ENCODE peak calls at places on chromosomes 16 and 17, in seven cellular contexts. One of them, this sample, is unnamed.
A peak's percentile ranks its signal among the peaks of the same experiment; 100 is the strongest.

GRCh38 chr16:87486282-87486681 is 6.5 kb downstream of the ZCCHC14 start:
- DNase-seq in IMR-90: no peak
- DNase-seq in trophoblast cell: no peak
- DNase-seq in H9: no peak
- DNase-seq in H1: no peak
- DNase-seq in mesendoderm: no peak
- DNase-seq in neuronal stem cell: no peak
- DNase-seq in this sample: no peak

GRCh38 chr16:57611184-57611583 is 17.2 kb upstream of the ADGRG1 start:
- DNase-seq in IMR-90: peak; percentile 81
- DNase-seq in trophoblast cell: no peak
- DNase-seq in H9: no peak
- DNase-seq in H1: no peak
- DNase-seq in mesendoderm: no peak
- DNase-seq in neuronal stem cell: no peak
- DNase-seq in this sample: no peak

GRCh38 chr17:75588546-75589016 is 981 bp downstream of the MYO15B start:
- DNase-seq in IMR-90: no peak
- DNase-seq in trophoblast cell: no peak
- DNase-seq in H9: no peak
- DNase-seq in H1: no peak
- DNase-seq in mesendoderm: no peak
- DNase-seq in neuronal stem cell: peak; percentile 47
- DNase-seq in this sample: no peak

GRCh38 chr16:30761427-30761927 is 385 bp downstream of the CFAP119 start:
- DNase-seq in IMR-90: peak; percentile 20
- DNase-seq in trophoblast cell: peak; percentile 11
- DNase-seq in H9: peak; percentile 68
- DNase-seq in H1: peak; percentile 61
- DNase-seq in mesendoderm: peak; percentile 61
- DNase-seq in neuronal stem cell: peak; percentile 36
- DNase-seq in this sample: peak; percentile 68

GRCh38 chr16:22373662-22374310 is 633 bp downstream of the CDR2 start:
- DNase-seq in IMR-90: no peak
- DNase-seq in trophoblast cell: peak; percentile 30
- DNase-seq in H9: peak; percentile 38
- DNase-seq in H1: no peak
- DNase-seq in mesendoderm: peak; percentile 44
- DNase-seq in neuronal stem cell: peak; percentile 23
- DNase-seq in this sample: peak; percentile 43

GRCh38 chr16:1619976-1620375 is 7.8 kb downstream of the CRAMP1 start:
- DNase-seq in IMR-90: no peak
- DNase-seq in trophoblast cell: peak; percentile 90
- DNase-seq in H9: no peak
- DNase-seq in H1: no peak
- DNase-seq in mesendoderm: no peak
- DNase-seq in neuronal stem cell: no peak
- DNase-seq in this sample: no peak

GRCh38 chr17:61452301-61453290 is at the start of gene TBX4:
- DNase-seq in IMR-90: no peak
- DNase-seq in trophoblast cell: no peak
- DNase-seq in H9: peak; percentile 76
- DNase-seq in H1: no peak
- DNase-seq in mesendoderm: no peak
- DNase-seq in neuronal stem cell: no peak
- DNase-seq in this sample: peak; percentile 13

GRCh38 chr16:3364774-3365427 is 9.2 kb downstream of the OR2C1 start:
- DNase-seq in IMR-90: peak; percentile 95
- DNase-seq in trophoblast cell: peak; percentile 80
- DNase-seq in H9: peak; percentile 36
- DNase-seq in H1: no peak
- DNase-seq in mesendoderm: no peak
- DNase-seq in neuronal stem cell: no peak
- DNase-seq in this sample: no peak

GRCh38 chr16:28981517-28981916 is 3.3 kb upstream of the LAT start:
- DNase-seq in IMR-90: no peak
- DNase-seq in trophoblast cell: no peak
- DNase-seq in H9: peak; percentile 63
- DNase-seq in H1: peak; percentile 90
- DNase-seq in mesendoderm: peak; percentile 63
- DNase-seq in neuronal stem cell: no peak
- DNase-seq in this sample: no peak

GRCh38 chr17:2631211-2631610 is 37.8 kb downstream of the PAFAH1B1 start:
- DNase-seq in IMR-90: no peak
- DNase-seq in trophoblast cell: no peak
- DNase-seq in H9: no peak
- DNase-seq in H1: no peak
- DNase-seq in mesendoderm: peak; percentile 56
- DNase-seq in neuronal stem cell: no peak
- DNase-seq in this sample: no peak

GRCh38 chr17:50626037-50626574 is 8.6 kb upstream of the ABCC3 start:
- DNase-seq in IMR-90: peak; percentile 62
- DNase-seq in trophoblast cell: peak; percentile 67
- DNase-seq in H9: peak; percentile 95
- DNase-seq in H1: peak; percentile 87
- DNase-seq in mesendoderm: peak; percentile 89
- DNase-seq in neuronal stem cell: peak; percentile 76
- DNase-seq in this sample: peak; percentile 75

GRCh38 chr17:10247806-10248334 is 49.5 kb upstream of the GAS7 start:
- DNase-seq in IMR-90: no peak
- DNase-seq in trophoblast cell: no peak
- DNase-seq in H9: no peak
- DNase-seq in H1: no peak
- DNase-seq in mesendoderm: no peak
- DNase-seq in neuronal stem cell: no peak
- DNase-seq in this sample: no peak

GRCh38 chr16:2462031-2462866 is 2.3 kb downstream of the TEDC2 start:
- DNase-seq in IMR-90: no peak
- DNase-seq in trophoblast cell: no peak
- DNase-seq in H9: no peak
- DNase-seq in H1: no peak
- DNase-seq in mesendoderm: no peak
- DNase-seq in neuronal stem cell: no peak
- DNase-seq in this sample: no peak

GRCh38 chr16:53789159-53789558 is 85.2 kb downstream of the FTO start:
- DNase-seq in IMR-90: peak; percentile 84
- DNase-seq in trophoblast cell: no peak
- DNase-seq in H9: no peak
- DNase-seq in H1: no peak
- DNase-seq in mesendoderm: no peak
- DNase-seq in neuronal stem cell: no peak
- DNase-seq in this sample: peak; percentile 71

GRCh38 chr17:1592751-1593629 is 30.4 kb upstream of the PITPNA start:
- DNase-seq in IMR-90: no peak
- DNase-seq in trophoblast cell: no peak
- DNase-seq in H9: no peak
- DNase-seq in H1: no peak
- DNase-seq in mesendoderm: no peak
- DNase-seq in neuronal stem cell: no peak
- DNase-seq in this sample: no peak

GRCh38 chr17:76461765-76462555 is 5.4 kb upstream of the AANAT start:
- DNase-seq in IMR-90: no peak
- DNase-seq in trophoblast cell: no peak
- DNase-seq in H9: no peak
- DNase-seq in H1: peak; percentile 49
- DNase-seq in mesendoderm: no peak
- DNase-seq in neuronal stem cell: no peak
- DNase-seq in this sample: peak; percentile 27

GRCh38 chr17:51060396-51060795 is 60.3 kb downstream of the SPAG9 start:
- DNase-seq in IMR-90: no peak
- DNase-seq in trophoblast cell: peak; percentile 2
- DNase-seq in H9: no peak
- DNase-seq in H1: no peak
- DNase-seq in mesendoderm: peak; percentile 28
- DNase-seq in neuronal stem cell: no peak
- DNase-seq in this sample: no peak

GRCh38 chr16:3610698-3611144 is 685 bp downstream of the SLX4 start:
- DNase-seq in IMR-90: no peak
- DNase-seq in trophoblast cell: no peak
- DNase-seq in H9: no peak
- DNase-seq in H1: no peak
- DNase-seq in mesendoderm: peak; percentile 46
- DNase-seq in neuronal stem cell: peak; percentile 33
- DNase-seq in this sample: no peak

GRCh38 chr17:17822189-17822978 is 14.4 kb downstream of the SREBF1 start:
- DNase-seq in IMR-90: peak; percentile 87
- DNase-seq in trophoblast cell: no peak
- DNase-seq in H9: no peak
- DNase-seq in H1: no peak
- DNase-seq in mesendoderm: no peak
- DNase-seq in neuronal stem cell: no peak
- DNase-seq in this sample: peak; percentile 59

GRCh38 chr17:75878174-75878998 is at the start of gene TRIM47:
- DNase-seq in IMR-90: peak; percentile 49
- DNase-seq in trophoblast cell: peak; percentile 56
- DNase-seq in H9: peak; percentile 69
- DNase-seq in H1: peak; percentile 71
- DNase-seq in mesendoderm: peak; percentile 77
- DNase-seq in neuronal stem cell: no peak
- DNase-seq in this sample: peak; percentile 82

GRCh38 chr17:57044976-57045867 is 39.8 kb upstream of the AKAP1 start:
- DNase-seq in IMR-90: no peak
- DNase-seq in trophoblast cell: no peak
- DNase-seq in H9: no peak
- DNase-seq in H1: no peak
- DNase-seq in mesendoderm: no peak
- DNase-seq in neuronal stem cell: no peak
- DNase-seq in this sample: no peak

GRCh38 chr17:74317071-74317470 is 9.0 kb upstream of the KIF19 start:
- DNase-seq in IMR-90: no peak
- DNase-seq in trophoblast cell: no peak
- DNase-seq in H9: no peak
- DNase-seq in H1: no peak
- DNase-seq in mesendoderm: no peak
- DNase-seq in neuronal stem cell: no peak
- DNase-seq in this sample: no peak

GRCh38 chr16:72664122-72664479 is 383.8 kb downstream of the ZFHX3 start:
- DNase-seq in IMR-90: peak; percentile 7
- DNase-seq in trophoblast cell: no peak
- DNase-seq in H9: no peak
- DNase-seq in H1: no peak
- DNase-seq in mesendoderm: no peak
- DNase-seq in neuronal stem cell: peak; percentile 5
- DNase-seq in this sample: peak; percentile 35

GRCh38 chr17:74369221-74369620 is 1.9 kb downstream of the GPR142 start:
- DNase-seq in IMR-90: no peak
- DNase-seq in trophoblast cell: no peak
- DNase-seq in H9: peak; percentile 82
- DNase-seq in H1: no peak
- DNase-seq in mesendoderm: no peak
- DNase-seq in neuronal stem cell: no peak
- DNase-seq in this sample: no peak

GRCh38 chr16:57591086-57591869 is 37.2 kb upstream of the ADGRG1 start:
- DNase-seq in IMR-90: peak; percentile 82
- DNase-seq in trophoblast cell: peak; percentile 87
- DNase-seq in H9: peak; percentile 83
- DNase-seq in H1: peak; percentile 88
- DNase-seq in mesendoderm: peak; percentile 83
- DNase-seq in neuronal stem cell: peak; percentile 67
- DNase-seq in this sample: peak; percentile 89

GRCh38 chr16:87501117-87501516 is 8.3 kb upstream of the ZCCHC14 start:
- DNase-seq in IMR-90: no peak
- DNase-seq in trophoblast cell: no peak
- DNase-seq in H9: no peak
- DNase-seq in H1: no peak
- DNase-seq in mesendoderm: no peak
- DNase-seq in neuronal stem cell: no peak
- DNase-seq in this sample: no peak

GRCh38 chr17:43701318-43701743 is 39.6 kb upstream of the MEOX1 start:
- DNase-seq in IMR-90: peak; percentile 76
- DNase-seq in trophoblast cell: no peak
- DNase-seq in H9: no peak
- DNase-seq in H1: no peak
- DNase-seq in mesendoderm: no peak
- DNase-seq in neuronal stem cell: no peak
- DNase-seq in this sample: peak; percentile 84

GRCh38 chr17:6546069-6546718 is 10.2 kb downstream of the PITPNM3 start:
- DNase-seq in IMR-90: peak; percentile 67
- DNase-seq in trophoblast cell: no peak
- DNase-seq in H9: no peak
- DNase-seq in H1: no peak
- DNase-seq in mesendoderm: no peak
- DNase-seq in neuronal stem cell: no peak
- DNase-seq in this sample: peak; percentile 7
- H2AK5ac ChIP-seq in IMR-90: no peak overlapping the region
- H2AK5ac ChIP-seq in trophoblast cell: no peak overlapping the region
- H2AK5ac ChIP-seq in H9: no peak overlapping the region
- H2AK5ac ChIP-seq in H1: no peak overlapping the region
- H2AK5ac ChIP-seq in mesendoderm: no peak overlapping the region
- H2AK5ac ChIP-seq in neuronal stem cell: no peak overlapping the region
- H2AK5ac ChIP-seq in this sample: no peak overlapping the region

DNA sequence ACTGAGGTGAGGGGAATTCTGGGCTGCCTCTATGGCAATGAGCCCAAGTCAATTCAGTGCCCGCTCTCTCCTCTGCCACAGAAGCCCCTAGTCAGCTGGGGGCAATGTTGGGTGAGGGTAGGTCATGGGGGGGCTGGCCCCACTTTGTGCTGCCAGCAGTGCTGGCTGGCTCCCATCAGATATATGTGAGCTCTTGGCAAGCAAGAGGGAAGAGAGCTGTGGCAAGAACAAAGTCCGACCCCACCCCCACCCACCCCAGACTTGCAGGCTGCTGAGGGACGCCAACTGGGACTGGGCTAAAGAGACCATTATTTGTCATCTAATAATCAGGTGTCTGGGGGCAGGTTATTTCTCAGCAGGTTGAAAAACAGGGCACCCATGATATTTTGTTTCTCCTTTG is 89.4 kb downstream of the YPEL2 start:
- DNase-seq in IMR-90: no peak
- DNase-seq in trophoblast cell: no peak
- DNase-seq in H9: no peak
- DNase-seq in H1: no peak
- DNase-seq in mesendoderm: no peak
- DNase-seq in neuronal stem cell: no peak
- DNase-seq in this sample: no peak
- H2BK5ac ChIP-seq in IMR-90: no peak overlapping the region
- H2BK5ac ChIP-seq in trophoblast cell: no peak overlapping the region
- H2BK5ac ChIP-seq in H9: no peak overlapping the region
- H2BK5ac ChIP-seq in H1: no peak overlapping the region
- H2BK5ac ChIP-seq in mesendoderm: no peak overlapping the region
- H2BK5ac ChIP-seq in neuronal stem cell: no peak overlapping the region
- H2BK5ac ChIP-seq in this sample: no peak overlapping the region

DNA sequence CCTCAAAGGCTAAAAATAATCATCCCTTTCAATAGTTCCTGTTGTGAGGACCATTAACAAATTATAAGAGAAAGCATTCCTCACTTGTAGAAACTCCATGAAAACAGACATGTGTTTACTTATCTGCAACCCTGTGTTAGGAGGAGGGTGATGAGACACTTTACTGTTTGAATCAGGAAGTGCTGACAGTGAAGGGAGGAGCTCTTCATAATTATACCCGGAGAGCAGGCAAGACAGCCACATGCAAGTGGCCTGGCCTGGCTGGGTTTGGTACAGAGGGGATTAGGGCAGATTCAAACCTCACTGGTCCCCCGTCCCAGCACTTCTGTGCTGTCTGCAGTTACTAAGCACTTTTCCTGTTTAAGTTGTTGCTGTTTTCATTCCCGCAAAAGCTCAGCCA is 78.5 kb downstream of the WWOX start:
- DNase-seq in IMR-90: no peak
- DNase-seq in trophoblast cell: no peak
- DNase-seq in H9: no peak
- DNase-seq in H1: peak; percentile 8
- DNase-seq in mesendoderm: peak; percentile 49
- DNase-seq in neuronal stem cell: no peak
- DNase-seq in this sample: peak; percentile 58
- H2AK5ac ChIP-seq in IMR-90: no peak overlapping the region
- H2AK5ac ChIP-seq in trophoblast cell: no peak overlapping the region
- H2AK5ac ChIP-seq in H9: no peak overlapping the region
- H2AK5ac ChIP-seq in H1: no peak overlapping the region
- H2AK5ac ChIP-seq in mesendoderm: no peak overlapping the region
- H2AK5ac ChIP-seq in neuronal stem cell: no peak overlapping the region
- H2AK5ac ChIP-seq in this sample: peak overlapping the region; percentile 29

GRCh38 chr17:80482555-80483308 is 6.3 kb upstream of the NPTX1 start:
- DNase-seq in IMR-90: no peak
- DNase-seq in trophoblast cell: peak; percentile 75
- DNase-seq in H9: no peak
- DNase-seq in H1: no peak
- DNase-seq in mesendoderm: no peak
- DNase-seq in neuronal stem cell: no peak
- DNase-seq in this sample: no peak
- H2BK5ac ChIP-seq in IMR-90: no peak overlapping the region
- H2BK5ac ChIP-seq in trophoblast cell: no peak overlapping the region
- H2BK5ac ChIP-seq in H9: no peak overlapping the region
- H2BK5ac ChIP-seq in H1: no peak overlapping the region
- H2BK5ac ChIP-seq in mesendoderm: no peak overlapping the region
- H2BK5ac ChIP-seq in neuronal stem cell: no peak overlapping the region
- H2BK5ac ChIP-seq in this sample: no peak overlapping the region

This sample was measured in mesenchymal stem cell.